ENCODE peak calls at places on chromosomes 12 and 14, in nine cellular contexts. J is K562, S is prostate gland, L is breast epithelium, A is HCT116, V is transverse colon, W is sigmoid colon, I is vagina, E is GM12878. C is an unnamed sample.

GRCh38 chr14:35988972-35989690 is 163.0 kb downstream of the BRMS1L start:
- DNase-seq in S (no peak), W (no peak), L (no peak), J (no peak), V (no peak), E (no peak), A (no peak), I (no peak), C (no peak)

GRCh38 chr12:12883369-12884001 is 7.9 kb upstream of the GPRC5A start:
- DNase-seq in I (no peak), A (no peak), S (peak), E (no peak), J (peak), W (peak), L (no peak), V (no peak), C (peak)

GRCh38 chr12:67918441-67918840 is 70.8 kb upstream of the IFNG-AS1 start:
- DNase-seq in V (no peak), J (no peak), W (no peak), A (no peak), I (no peak), S (no peak), L (no peak), E (no peak), C (no peak)

GRCh38 chr12:48193623-48194022 is 9.5 kb downstream of the OR10AD1 start:
- DNase-seq in E (no peak), W (no peak), V (no peak), I (no peak), A (no peak), L (no peak), S (no peak), J (no peak), C (no peak)

GRCh38 chr14:54787263-54787662 is 115.4 kb downstream of the GCH1 start:
- DNase-seq in J (no peak), S (no peak), L (no peak), A (no peak), W (no peak), V (no peak), I (no peak), E (no peak), C (no peak)

GRCh38 chr14:44283836-44284235 is 223.2 kb downstream of the FSCB start:
- DNase-seq in V (no peak), S (no peak), W (no peak), L (no peak), I (no peak), J (no peak), E (no peak), A (no peak), C (no peak)

GRCh38 chr14:34122650-34123049 is 171.8 kb upstream of the EGLN3 start:
- DNase-seq in E (no peak), I (no peak), S (no peak), L (no peak), A (no peak), J (no peak), V (no peak), W (no peak), C (no peak)

GRCh38 chr14:104546021-104546491 is 33.5 kb upstream of the C14orf180 start:
- DNase-seq in V (no peak), S (no peak), I (no peak), L (peak), A (no peak), E (no peak), J (no peak), W (peak), C (no peak)

GRCh38 chr12:2306012-2306411 is 253.2 kb downstream of the CACNA1C start:
- DNase-seq in I (no peak), A (no peak), L (no peak), V (no peak), E (no peak), S (no peak), J (no peak), W (no peak), C (no peak)

GRCh38 chr12:116092162-116092561 is 185.3 kb downstream of the MED13L start:
- DNase-seq in E (no peak), J (no peak), W (no peak), V (no peak), L (no peak), I (no peak), A (no peak), S (no peak), C (no peak)

GRCh38 chr14:53209370-53209769 is 56.2 kb upstream of the DDHD1 start:
- DNase-seq in L (no peak), A (no peak), S (no peak), J (no peak), V (no peak), E (no peak), I (no peak), W (no peak), C (no peak)

GRCh38 chr12:97312570-97313135 is 150.0 kb upstream of the RMST start:
- DNase-seq in S (no peak), L (no peak), A (no peak), W (no peak), V (no peak), J (no peak), E (no peak), I (no peak), C (no peak)

GRCh38 chr12:51183816-51184215 is 10.9 kb upstream of the TFCP2 start:
- DNase-seq in I (no peak), L (no peak), S (no peak), W (peak), V (peak), J (peak), E (no peak), A (no peak), C (peak)

GRCh38 chr12:21547437-21547836 is 21.3 kb downstream of the SPX start:
- DNase-seq in A (no peak), L (no peak), S (no peak), I (no peak), E (no peak), J (no peak), W (no peak), V (no peak), C (no peak)

GRCh38 chr14:40354754-40355153 is 922.5 kb upstream of the FBXO33 start:
- DNase-seq in V (no peak), A (no peak), S (no peak), J (no peak), L (no peak), W (no peak), I (no peak), E (no peak), C (no peak)

GRCh38 chr14:93027810-93028723 is 87.7 kb downstream of the ITPK1 start:
- DNase-seq in I (no peak), L (no peak), A (no peak), E (no peak), W (no peak), V (no peak), J (no peak), S (no peak), C (no peak)

GRCh38 chr12:17949558-17950141 is 140.3 kb downstream of the RERGL start:
- DNase-seq in S (no peak), V (no peak), L (no peak), I (no peak), A (no peak), E (no peak), J (no peak), W (no peak), C (no peak)

GRCh38 chr12:69044887-69045286 is 111.9 kb upstream of the CPM start:
- DNase-seq in A (no peak), V (no peak), L (no peak), E (no peak), I (no peak), J (no peak), W (no peak), S (no peak), C (no peak)

GRCh38 chr14:93007225-93007997 is 84.5 kb downstream of the CHGA start:
- DNase-seq in S (no peak), V (peak), I (no peak), W (peak), A (no peak), E (peak), L (no peak), J (no peak), C (peak)

GRCh38 chr14:69716483-69717187 is 50.3 kb upstream of the SRSF5 start:
- DNase-seq in A (no peak), J (no peak), V (peak), W (no peak), I (no peak), S (no peak), L (no peak), E (no peak), C (no peak)

GRCh38 chr14:78010688-78011087 is 159.5 kb upstream of the NRXN3 start:
- DNase-seq in W (no peak), A (no peak), E (no peak), V (no peak), J (no peak), I (no peak), S (no peak), L (no peak), C (no peak)

GRCh38 chr14:72543325-72543724 is 350.6 kb downstream of the DPF3 start:
- DNase-seq in A (no peak), E (no peak), S (no peak), W (no peak), V (no peak), I (no peak), L (no peak), J (no peak), C (no peak)

GRCh38 chr12:104718581-104718980 is 239.5 kb downstream of the SLC41A2 start:
- DNase-seq in A (no peak), W (no peak), J (no peak), V (no peak), L (no peak), S (no peak), E (no peak), I (no peak), C (no peak)

GRCh38 chr12:124053855-124054254 is 80.8 kb downstream of the ZNF664 start:
- DNase-seq in E (no peak), I (no peak), L (no peak), W (peak), A (peak), V (peak), S (peak), J (no peak), C (peak)

GRCh38 chr14:95173518-95173917 is 16.2 kb upstream of the DICER1 start:
- DNase-seq in V (no peak), I (no peak), J (no peak), E (no peak), W (no peak), L (no peak), S (no peak), A (no peak), C (no peak)

GRCh38 chr14:76205708-76206107 is 54.0 kb downstream of the GPATCH2L start:
- DNase-seq in V (no peak), E (peak), J (no peak), S (no peak), L (no peak), W (no peak), I (no peak), A (no peak), C (no peak)

GRCh38 chr12:122032570-122032969 is 10.9 kb downstream of the BCL7A start:
- DNase-seq in E (no peak), L (no peak), V (no peak), W (no peak), I (no peak), J (no peak), A (no peak), S (no peak), C (no peak)

GRCh38 chr14:67487937-67488893 is at the start of gene TMEM229B:
- DNase-seq in V (peak), J (no peak), I (no peak), E (peak), W (no peak), S (no peak), L (no peak), A (no peak), C (peak)

GRCh38 chr14:27427796-27428195 is 830.0 kb upstream of the NOVA1 start:
- DNase-seq in E (no peak), V (no peak), W (no peak), A (no peak), L (no peak), I (no peak), J (no peak), S (no peak), C (no peak)

GRCh38 chr14:60349663-60350365 is 100.8 kb downstream of the PPM1A start:
- DNase-seq in L (no peak), I (no peak), V (peak), S (peak), J (peak), A (peak), E (no peak), W (no peak), C (peak)

GRCh38 chr12:113893221-113893620 is 72.9 kb downstream of the RBM19 start:
- DNase-seq in J (no peak), S (no peak), L (no peak), E (no peak), V (no peak), W (no peak), A (no peak), I (no peak), C (no peak)

GRCh38 chr12:53325539-53326061 is 4.2 kb upstream of the AAAS start:
- DNase-seq in W (peak), V (peak), L (no peak), E (no peak), I (no peak), A (no peak), J (no peak), S (no peak), C (peak)

GRCh38 chr14:52862652-52863338 is 71.4 kb upstream of the GNPNAT1 start:
- DNase-seq in J (no peak), S (no peak), V (no peak), E (no peak), A (no peak), W (no peak), L (no peak), I (no peak), C (no peak)

GRCh38 chr12:78887008-78887407 is 22.4 kb downstream of the SYT1 start:
- DNase-seq in E (no peak), L (no peak), W (no peak), V (no peak), S (no peak), A (peak), J (no peak), I (no peak), C (no peak)

GRCh38 chr14:103867523-103867953 is 20.2 kb upstream of the PPP1R13B start:
- DNase-seq in W (peak), I (no peak), A (no peak), L (no peak), S (peak), E (no peak), V (peak), J (no peak), C (peak)

GRCh38 chr12:111673503-111673902 is 12.3 kb downstream of the BRAP start:
- DNase-seq in A (peak), S (no peak), E (no peak), L (no peak), V (no peak), W (no peak), I (no peak), J (peak), C (no peak)

GRCh38 chr12:54984602-54985376 is at the start of gene TESPA1:
- DNase-seq in S (peak), V (peak), E (peak), L (no peak), A (no peak), I (no peak), W (peak), J (no peak), C (peak)

GRCh38 chr14:39320318-39320717 is 86.6 kb downstream of the MIA2 start:
- DNase-seq in A (no peak), I (no peak), E (no peak), L (no peak), J (no peak), W (no peak), S (no peak), V (no peak), C (no peak)

GRCh38 chr14:57760891-57761290 is 105.0 kb downstream of the SLC35F4 start:
- DNase-seq in E (no peak), W (no peak), V (no peak), A (no peak), I (no peak), J (no peak), S (no peak), L (no peak), C (no peak)

GRCh38 chr14:100661340-100661712 is 65.4 kb upstream of the DLK1 start:
- DNase-seq in S (no peak), I (no peak), A (no peak), V (no peak), J (no peak), E (no peak), W (peak), L (no peak), C (no peak)

DNA sequence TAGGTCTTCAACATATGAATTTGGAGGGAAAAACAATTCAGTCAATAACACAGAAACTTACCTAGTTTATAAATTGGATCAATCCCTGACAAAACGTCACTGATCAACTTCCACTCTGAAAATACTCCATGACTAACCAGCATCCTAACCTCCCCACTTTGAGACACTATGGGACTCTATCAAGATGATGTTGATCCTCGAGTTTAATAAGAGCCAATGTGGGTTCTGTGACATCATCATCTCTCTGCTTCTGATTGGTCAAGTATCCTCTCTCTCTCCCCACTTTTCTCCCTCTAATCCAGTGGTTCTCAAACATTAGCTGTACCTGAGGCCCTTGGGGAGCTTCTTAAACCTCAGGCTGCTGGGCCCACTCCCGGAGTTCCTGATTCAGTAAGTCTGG is at the start of gene SMCO2:
- DNase-seq in A (no peak), V (no peak), E (no peak), I (no peak), S (no peak), L (no peak), J (no peak), W (no peak), C (no peak)
- TF ChIP-seq POLR2AphosphoS5 in A (no peak), V (no peak), E (no peak), I (no peak), S (no peak), L (no peak), J (no peak), W (no peak), C (no peak)

DNA sequence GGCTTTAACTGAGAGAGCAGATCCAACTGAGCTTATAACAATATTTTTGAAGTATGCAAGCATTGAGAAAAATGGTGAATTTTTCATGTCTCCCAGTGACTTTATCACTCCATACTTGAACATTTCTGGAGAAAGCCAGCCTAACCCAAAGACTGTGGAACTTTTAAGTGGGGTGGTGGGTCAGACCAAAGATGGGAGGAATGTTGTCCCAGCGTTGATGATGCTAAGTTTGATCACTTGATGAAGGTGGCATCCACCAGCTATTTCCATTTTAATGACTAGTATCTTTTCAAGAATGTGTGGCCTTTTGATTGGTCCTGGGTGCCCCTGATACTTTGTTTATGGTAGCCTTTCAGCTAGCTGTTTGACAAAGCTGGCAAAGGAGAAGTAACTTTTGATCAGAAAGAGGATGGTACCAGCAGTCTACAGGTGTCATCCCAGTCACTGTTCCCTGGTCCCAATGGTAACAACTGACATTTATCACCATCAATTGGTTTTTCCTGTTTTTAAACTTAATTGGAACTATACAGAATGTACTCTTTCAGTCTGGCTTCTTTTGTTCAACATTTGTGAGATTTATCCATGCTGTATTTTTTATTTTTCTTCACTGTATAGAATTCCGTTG is 14.2 kb downstream of the SINHCAF start:
- DNase-seq in E (no peak), W (no peak), S (no peak), A (no peak), V (no peak), L (no peak), I (no peak), J (no peak), C (no peak)
- TF ChIP-seq POLR2A in E (no peak), W (no peak), S (no peak), A (no peak), V (no peak), L (no peak), I (no peak), J (no peak), C (no peak)

GRCh38 chr12:43550831-43551270 is 1.2 kb downstream of the ADAMTS20 start:
- DNase-seq in S (no peak), J (no peak), E (no peak), V (no peak), I (no peak), W (no peak), A (no peak), L (no peak), C (no peak)
- H3K4me3 ChIP-seq in S (no peak), J (no peak), E (no peak), V (no peak), I (no peak), W (no peak), A (no peak), L (no peak), C (no peak)

GRCh38 chr14:98708555-98708954 is 563.4 kb downstream of the BCL11B start:
- DNase-seq in E (no peak), L (no peak), A (no peak), J (no peak), I (no peak), S (no peak), V (no peak), W (no peak), C (no peak)

GRCh38 chr14:98704441-98704840 is 567.6 kb downstream of the BCL11B start:
- DNase-seq in I (no peak), L (no peak), J (no peak), V (peak), S (no peak), E (no peak), W (no peak), A (no peak), C (no peak)

GRCh38 chr14:98705826-98706225 is 566.2 kb downstream of the BCL11B start:
- DNase-seq in E (no peak), J (no peak), I (no peak), V (no peak), W (no peak), A (no peak), L (no peak), S (no peak), C (no peak)

GRCh38 chr14:98711453-98711852 is 560.5 kb downstream of the BCL11B start:
- DNase-seq in S (no peak), E (no peak), A (no peak), J (no peak), L (no peak), W (no peak), V (no peak), I (no peak), C (no peak)

DNA sequence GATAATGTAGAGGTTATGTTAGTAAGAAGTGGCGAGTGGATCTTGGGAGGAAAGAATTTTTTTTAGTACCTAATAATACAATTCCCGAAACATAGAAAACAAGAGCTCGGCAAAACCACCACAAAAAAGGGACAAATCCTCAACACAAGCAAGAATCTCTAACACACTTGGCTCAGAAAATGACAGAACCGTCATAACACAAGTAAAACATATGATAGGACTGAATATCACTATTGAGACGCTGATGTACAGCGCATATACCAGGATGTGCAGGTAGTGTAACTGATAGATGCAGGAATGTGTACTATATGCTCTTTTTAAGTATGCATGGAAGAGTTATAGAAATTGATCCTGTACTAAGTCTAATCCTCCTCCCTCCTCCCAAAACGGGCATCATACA is 564.5 kb downstream of the BCL11B start:
- DNase-seq in J (no peak), I (no peak), V (no peak), A (no peak), S (no peak), E (no peak), L (no peak), W (no peak), C (no peak)
- TF ChIP-seq POLR2AphosphoS5 in J (no peak), I (no peak), V (no peak), A (no peak), S (no peak), E (no peak), L (no peak), W (no peak), C (no peak)

DNA sequence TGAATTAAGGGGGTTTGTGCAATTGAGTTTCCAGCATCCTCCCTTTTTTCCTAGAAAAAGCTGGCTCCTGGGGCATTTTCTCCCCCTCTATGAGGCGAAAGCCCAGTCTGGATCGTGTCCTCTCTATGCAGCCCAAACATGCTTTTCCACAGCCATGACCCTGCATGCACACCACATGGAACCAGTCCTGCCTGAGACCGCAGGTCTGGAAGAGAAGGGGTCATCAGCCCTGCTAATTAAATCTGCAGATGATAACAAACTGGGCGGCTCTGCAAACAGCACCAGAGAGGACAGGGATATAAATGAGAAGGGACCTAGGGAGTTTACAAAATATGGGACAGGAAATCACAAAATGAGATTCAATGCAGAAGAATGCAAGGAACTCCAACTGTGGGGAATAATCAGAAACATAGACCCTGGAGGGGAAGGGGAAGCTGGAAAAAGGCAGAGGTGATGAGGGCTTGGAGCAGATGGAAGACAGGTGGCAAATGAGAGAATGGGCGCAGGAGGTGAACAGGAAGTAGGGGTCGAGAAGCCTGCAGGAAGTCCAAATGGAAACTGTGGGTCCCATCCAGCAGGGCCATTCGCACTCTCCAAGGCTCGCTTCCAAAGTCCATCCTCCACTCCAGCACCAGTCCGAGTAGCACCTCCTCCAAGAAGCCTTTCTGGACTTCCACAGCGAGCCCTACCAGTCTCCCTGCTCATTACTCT is 76.3 kb downstream of the ANO2 start:
- DNase-seq in L (no peak), I (no peak), A (no peak), W (no peak), V (no peak), S (no peak), E (no peak), J (no peak), C (no peak)
- TF ChIP-seq POLR2A in L (no peak), I (no peak), A (no peak), W (no peak), V (no peak), S (no peak), E (no peak), J (no peak), C (no peak)